ENCODE peak calls at places on chromosomes 6 and 20, in ten cellular contexts. One of them, this sample, is unnamed.

GRCh38 chr6:105609375-105609991 is 206.6 kb upstream of the PREP start:
- DNase-seq in M059J: peak; percentile 97
- DNase-seq in effector CD8-positive, alpha-beta T cell: no peak
- DNase-seq in activated T-cell treated with anti-CD3 and anti-CD28 coated beads for 48 hours: no peak
- DNase-seq in AG08396: peak; percentile 43
- DNase-seq in stimulated activated CD8-positive, alpha-beta memory T cell treated with anti-CD3 and anti-CD28 coated beads, Interleukin-2, amount 100 ng/mL, for 48 hours: no peak
- DNase-seq in anterior cingulate cortex: no peak
- DNase-seq in activated gamma-delta T cell treated with Interleukin-2 at 50 U/mL for 16 hours: no peak
- DNase-seq in HCT116: no peak
- DNase-seq in HT1080: peak; percentile 51
- DNase-seq in this sample: no peak

GRCh38 chr6:134537146-134537555 is 219.2 kb upstream of the SGK1 start:
- DNase-seq in HT1080: peak; percentile 100
- DNase-seq in M059J: peak; percentile 100
- DNase-seq in AG08396: peak; percentile 68
- DNase-seq in stimulated activated CD8-positive, alpha-beta memory T cell treated with anti-CD3 and anti-CD28 coated beads, Interleukin-2, amount 100 ng/mL, for 48 hours: no peak
- DNase-seq in activated T-cell treated with anti-CD3 and anti-CD28 coated beads for 48 hours: no peak
- DNase-seq in HCT116: peak; percentile 92
- DNase-seq in activated gamma-delta T cell treated with Interleukin-2 at 50 U/mL for 16 hours: no peak
- DNase-seq in anterior cingulate cortex: no peak
- DNase-seq in effector CD8-positive, alpha-beta T cell: no peak
- DNase-seq in this sample: no peak

GRCh38 chr6:52371656-52372151 is 9.8 kb downstream of the PAQR8 start:
- DNase-seq in activated T-cell treated with anti-CD3 and anti-CD28 coated beads for 48 hours: no peak
- DNase-seq in activated gamma-delta T cell treated with Interleukin-2 at 50 U/mL for 16 hours: no peak
- DNase-seq in anterior cingulate cortex: no peak
- DNase-seq in HT1080: peak; percentile 1
- DNase-seq in AG08396: no peak
- DNase-seq in effector CD8-positive, alpha-beta T cell: no peak
- DNase-seq in stimulated activated CD8-positive, alpha-beta memory T cell treated with anti-CD3 and anti-CD28 coated beads, Interleukin-2, amount 100 ng/mL, for 48 hours: no peak
- DNase-seq in M059J: no peak
- DNase-seq in HCT116: no peak
- DNase-seq in this sample: no peak

GRCh38 chr6:117929501-117929900 is 22.4 kb downstream of the SLC35F1 start:
- DNase-seq in stimulated activated CD8-positive, alpha-beta memory T cell treated with anti-CD3 and anti-CD28 coated beads, Interleukin-2, amount 100 ng/mL, for 48 hours: no peak
- DNase-seq in HCT116: no peak
- DNase-seq in activated gamma-delta T cell treated with Interleukin-2 at 50 U/mL for 16 hours: no peak
- DNase-seq in effector CD8-positive, alpha-beta T cell: no peak
- DNase-seq in HT1080: no peak
- DNase-seq in activated T-cell treated with anti-CD3 and anti-CD28 coated beads for 48 hours: no peak
- DNase-seq in anterior cingulate cortex: no peak
- DNase-seq in AG08396: no peak
- DNase-seq in M059J: no peak
- DNase-seq in this sample: no peak

GRCh38 chr20:25738198-25738597 is 41.5 kb upstream of the ZNF337 start:
- DNase-seq in activated gamma-delta T cell treated with Interleukin-2 at 50 U/mL for 16 hours: no peak
- DNase-seq in stimulated activated CD8-positive, alpha-beta memory T cell treated with anti-CD3 and anti-CD28 coated beads, Interleukin-2, amount 100 ng/mL, for 48 hours: no peak
- DNase-seq in activated T-cell treated with anti-CD3 and anti-CD28 coated beads for 48 hours: no peak
- DNase-seq in anterior cingulate cortex: no peak
- DNase-seq in effector CD8-positive, alpha-beta T cell: no peak
- DNase-seq in HT1080: peak; percentile 62
- DNase-seq in M059J: peak; percentile 75
- DNase-seq in AG08396: no peak
- DNase-seq in HCT116: no peak
- DNase-seq in this sample: no peak

GRCh38 chr6:163381118-163381751 is 33.3 kb upstream of the QKI start:
- DNase-seq in anterior cingulate cortex: no peak
- DNase-seq in activated T-cell treated with anti-CD3 and anti-CD28 coated beads for 48 hours: no peak
- DNase-seq in HT1080: no peak
- DNase-seq in activated gamma-delta T cell treated with Interleukin-2 at 50 U/mL for 16 hours: no peak
- DNase-seq in AG08396: no peak
- DNase-seq in HCT116: no peak
- DNase-seq in effector CD8-positive, alpha-beta T cell: no peak
- DNase-seq in M059J: no peak
- DNase-seq in stimulated activated CD8-positive, alpha-beta memory T cell treated with anti-CD3 and anti-CD28 coated beads, Interleukin-2, amount 100 ng/mL, for 48 hours: no peak
- DNase-seq in this sample: no peak

GRCh38 chr6:30770592-30770991 is 26.2 kb upstream of the IER3 start:
- DNase-seq in M059J: no peak
- DNase-seq in AG08396: no peak
- DNase-seq in stimulated activated CD8-positive, alpha-beta memory T cell treated with anti-CD3 and anti-CD28 coated beads, Interleukin-2, amount 100 ng/mL, for 48 hours: no peak
- DNase-seq in activated T-cell treated with anti-CD3 and anti-CD28 coated beads for 48 hours: no peak
- DNase-seq in anterior cingulate cortex: no peak
- DNase-seq in HCT116: no peak
- DNase-seq in HT1080: no peak
- DNase-seq in effector CD8-positive, alpha-beta T cell: no peak
- DNase-seq in activated gamma-delta T cell treated with Interleukin-2 at 50 U/mL for 16 hours: no peak
- DNase-seq in this sample: no peak

GRCh38 chr6:107679457-107679856 is 144.7 kb downstream of the SCML4 start:
- DNase-seq in stimulated activated CD8-positive, alpha-beta memory T cell treated with anti-CD3 and anti-CD28 coated beads, Interleukin-2, amount 100 ng/mL, for 48 hours: no peak
- DNase-seq in HT1080: peak; percentile 56
- DNase-seq in M059J: no peak
- DNase-seq in HCT116: no peak
- DNase-seq in anterior cingulate cortex: no peak
- DNase-seq in AG08396: peak; percentile 37
- DNase-seq in activated T-cell treated with anti-CD3 and anti-CD28 coated beads for 48 hours: no peak
- DNase-seq in activated gamma-delta T cell treated with Interleukin-2 at 50 U/mL for 16 hours: no peak
- DNase-seq in effector CD8-positive, alpha-beta T cell: no peak
- DNase-seq in this sample: no peak

GRCh38 chr20:44264287-44264686 is 17.2 kb downstream of the GDAP1L1 start:
- DNase-seq in anterior cingulate cortex: no peak
- DNase-seq in AG08396: no peak
- DNase-seq in activated gamma-delta T cell treated with Interleukin-2 at 50 U/mL for 16 hours: no peak
- DNase-seq in activated T-cell treated with anti-CD3 and anti-CD28 coated beads for 48 hours: no peak
- DNase-seq in stimulated activated CD8-positive, alpha-beta memory T cell treated with anti-CD3 and anti-CD28 coated beads, Interleukin-2, amount 100 ng/mL, for 48 hours: no peak
- DNase-seq in effector CD8-positive, alpha-beta T cell: no peak
- DNase-seq in M059J: peak; percentile 36
- DNase-seq in HCT116: no peak
- DNase-seq in HT1080: no peak
- DNase-seq in this sample: no peak

GRCh38 chr20:51339721-51340450 is 202.6 kb downstream of the NFATC2 start:
- DNase-seq in anterior cingulate cortex: no peak
- DNase-seq in HT1080: no peak
- DNase-seq in AG08396: no peak
- DNase-seq in stimulated activated CD8-positive, alpha-beta memory T cell treated with anti-CD3 and anti-CD28 coated beads, Interleukin-2, amount 100 ng/mL, for 48 hours: no peak
- DNase-seq in effector CD8-positive, alpha-beta T cell: no peak
- DNase-seq in activated gamma-delta T cell treated with Interleukin-2 at 50 U/mL for 16 hours: no peak
- DNase-seq in M059J: peak; percentile 64
- DNase-seq in HCT116: no peak
- DNase-seq in activated T-cell treated with anti-CD3 and anti-CD28 coated beads for 48 hours: no peak
- DNase-seq in this sample: no peak

GRCh38 chr6:152401978-152402377 is 235.2 kb downstream of the SYNE1 start:
- DNase-seq in HCT116: peak; percentile 29
- DNase-seq in activated gamma-delta T cell treated with Interleukin-2 at 50 U/mL for 16 hours: no peak
- DNase-seq in activated T-cell treated with anti-CD3 and anti-CD28 coated beads for 48 hours: no peak
- DNase-seq in effector CD8-positive, alpha-beta T cell: no peak
- DNase-seq in stimulated activated CD8-positive, alpha-beta memory T cell treated with anti-CD3 and anti-CD28 coated beads, Interleukin-2, amount 100 ng/mL, for 48 hours: no peak
- DNase-seq in HT1080: peak; percentile 88
- DNase-seq in AG08396: peak; percentile 29
- DNase-seq in anterior cingulate cortex: no peak
- DNase-seq in M059J: peak; percentile 92
- DNase-seq in this sample: no peak

GRCh38 chr6:51139841-51140462 is 321.3 kb downstream of the TFAP2B start:
- DNase-seq in AG08396: no peak
- DNase-seq in HCT116: no peak
- DNase-seq in effector CD8-positive, alpha-beta T cell: no peak
- DNase-seq in activated gamma-delta T cell treated with Interleukin-2 at 50 U/mL for 16 hours: no peak
- DNase-seq in stimulated activated CD8-positive, alpha-beta memory T cell treated with anti-CD3 and anti-CD28 coated beads, Interleukin-2, amount 100 ng/mL, for 48 hours: no peak
- DNase-seq in M059J: peak; percentile 58
- DNase-seq in HT1080: no peak
- DNase-seq in anterior cingulate cortex: no peak
- DNase-seq in activated T-cell treated with anti-CD3 and anti-CD28 coated beads for 48 hours: no peak
- DNase-seq in this sample: no peak

GRCh38 chr20:63309261-63310071 is 16.5 kb downstream of the COL20A1 start:
- DNase-seq in HT1080: no peak
- DNase-seq in effector CD8-positive, alpha-beta T cell: no peak
- DNase-seq in HCT116: no peak
- DNase-seq in activated gamma-delta T cell treated with Interleukin-2 at 50 U/mL for 16 hours: no peak
- DNase-seq in anterior cingulate cortex: peak; percentile 23
- DNase-seq in activated T-cell treated with anti-CD3 and anti-CD28 coated beads for 48 hours: peak; percentile 22
- DNase-seq in M059J: no peak
- DNase-seq in stimulated activated CD8-positive, alpha-beta memory T cell treated with anti-CD3 and anti-CD28 coated beads, Interleukin-2, amount 100 ng/mL, for 48 hours: no peak
- DNase-seq in AG08396: peak; percentile 85
- DNase-seq in this sample: no peak

GRCh38 chr6:28985396-28986164 is 19.5 kb downstream of the ZNF311 start:
- DNase-seq in HCT116: peak; percentile 92
- DNase-seq in stimulated activated CD8-positive, alpha-beta memory T cell treated with anti-CD3 and anti-CD28 coated beads, Interleukin-2, amount 100 ng/mL, for 48 hours: no peak
- DNase-seq in HT1080: peak; percentile 96
- DNase-seq in anterior cingulate cortex: peak; percentile 59
- DNase-seq in M059J: peak; percentile 99
- DNase-seq in AG08396: peak; percentile 91
- DNase-seq in effector CD8-positive, alpha-beta T cell: no peak
- DNase-seq in activated gamma-delta T cell treated with Interleukin-2 at 50 U/mL for 16 hours: no peak
- DNase-seq in activated T-cell treated with anti-CD3 and anti-CD28 coated beads for 48 hours: no peak
- DNase-seq in this sample: no peak

GRCh38 chr6:125906158-125906998 is 50.2 kb upstream of the HINT3 start:
- DNase-seq in activated T-cell treated with anti-CD3 and anti-CD28 coated beads for 48 hours: peak; percentile 33
- DNase-seq in effector CD8-positive, alpha-beta T cell: peak; percentile 7
- DNase-seq in HT1080: peak; percentile 10
- DNase-seq in HCT116: peak; percentile 23
- DNase-seq in AG08396: peak; percentile 48
- DNase-seq in M059J: peak; percentile 42
- DNase-seq in activated gamma-delta T cell treated with Interleukin-2 at 50 U/mL for 16 hours: peak; percentile 23
- DNase-seq in anterior cingulate cortex: no peak
- DNase-seq in stimulated activated CD8-positive, alpha-beta memory T cell treated with anti-CD3 and anti-CD28 coated beads, Interleukin-2, amount 100 ng/mL, for 48 hours: no peak
- DNase-seq in this sample: no peak

GRCh38 chr6:165298426-165298825 is 11.0 kb downstream of the C6orf118 start:
- DNase-seq in HCT116: no peak
- DNase-seq in HT1080: peak; percentile 38
- DNase-seq in effector CD8-positive, alpha-beta T cell: no peak
- DNase-seq in activated gamma-delta T cell treated with Interleukin-2 at 50 U/mL for 16 hours: no peak
- DNase-seq in activated T-cell treated with anti-CD3 and anti-CD28 coated beads for 48 hours: no peak
- DNase-seq in M059J: no peak
- DNase-seq in anterior cingulate cortex: no peak
- DNase-seq in AG08396: no peak
- DNase-seq in stimulated activated CD8-positive, alpha-beta memory T cell treated with anti-CD3 and anti-CD28 coated beads, Interleukin-2, amount 100 ng/mL, for 48 hours: no peak
- DNase-seq in this sample: no peak

GRCh38 chr6:147540075-147540474 is 31.6 kb downstream of the SAMD5 start:
- DNase-seq in stimulated activated CD8-positive, alpha-beta memory T cell treated with anti-CD3 and anti-CD28 coated beads, Interleukin-2, amount 100 ng/mL, for 48 hours: no peak
- DNase-seq in M059J: no peak
- DNase-seq in anterior cingulate cortex: no peak
- DNase-seq in activated gamma-delta T cell treated with Interleukin-2 at 50 U/mL for 16 hours: no peak
- DNase-seq in AG08396: no peak
- DNase-seq in HT1080: no peak
- DNase-seq in effector CD8-positive, alpha-beta T cell: no peak
- DNase-seq in HCT116: no peak
- DNase-seq in activated T-cell treated with anti-CD3 and anti-CD28 coated beads for 48 hours: no peak
- DNase-seq in this sample: no peak

GRCh38 chr6:170223718-170224693 is 66.9 kb downstream of the DLL1 start:
- DNase-seq in HCT116: no peak
- DNase-seq in activated T-cell treated with anti-CD3 and anti-CD28 coated beads for 48 hours: no peak
- DNase-seq in HT1080: no peak
- DNase-seq in effector CD8-positive, alpha-beta T cell: no peak
- DNase-seq in M059J: no peak
- DNase-seq in activated gamma-delta T cell treated with Interleukin-2 at 50 U/mL for 16 hours: no peak
- DNase-seq in AG08396: no peak
- DNase-seq in anterior cingulate cortex: no peak
- DNase-seq in stimulated activated CD8-positive, alpha-beta memory T cell treated with anti-CD3 and anti-CD28 coated beads, Interleukin-2, amount 100 ng/mL, for 48 hours: no peak
- DNase-seq in this sample: no peak

GRCh38 chr6:56693988-56694387 is 51.3 kb upstream of the DST start:
- DNase-seq in stimulated activated CD8-positive, alpha-beta memory T cell treated with anti-CD3 and anti-CD28 coated beads, Interleukin-2, amount 100 ng/mL, for 48 hours: no peak
- DNase-seq in effector CD8-positive, alpha-beta T cell: no peak
- DNase-seq in M059J: no peak
- DNase-seq in HCT116: no peak
- DNase-seq in anterior cingulate cortex: no peak
- DNase-seq in activated gamma-delta T cell treated with Interleukin-2 at 50 U/mL for 16 hours: no peak
- DNase-seq in AG08396: no peak
- DNase-seq in activated T-cell treated with anti-CD3 and anti-CD28 coated beads for 48 hours: no peak
- DNase-seq in HT1080: no peak
- DNase-seq in this sample: no peak

GRCh38 chr6:46513533-46513932 is 22.3 kb upstream of the RCAN2 start:
- DNase-seq in AG08396: no peak
- DNase-seq in HCT116: no peak
- DNase-seq in anterior cingulate cortex: no peak
- DNase-seq in activated gamma-delta T cell treated with Interleukin-2 at 50 U/mL for 16 hours: no peak
- DNase-seq in M059J: no peak
- DNase-seq in HT1080: no peak
- DNase-seq in effector CD8-positive, alpha-beta T cell: no peak
- DNase-seq in stimulated activated CD8-positive, alpha-beta memory T cell treated with anti-CD3 and anti-CD28 coated beads, Interleukin-2, amount 100 ng/mL, for 48 hours: no peak
- DNase-seq in activated T-cell treated with anti-CD3 and anti-CD28 coated beads for 48 hours: no peak
- DNase-seq in this sample: no peak

GRCh38 chr20:31857861-31858835 is 12.2 kb downstream of the DUSP15 start:
- DNase-seq in anterior cingulate cortex: no peak
- DNase-seq in stimulated activated CD8-positive, alpha-beta memory T cell treated with anti-CD3 and anti-CD28 coated beads, Interleukin-2, amount 100 ng/mL, for 48 hours: no peak
- DNase-seq in HT1080: no peak
- DNase-seq in activated T-cell treated with anti-CD3 and anti-CD28 coated beads for 48 hours: no peak
- DNase-seq in activated gamma-delta T cell treated with Interleukin-2 at 50 U/mL for 16 hours: no peak
- DNase-seq in M059J: no peak
- DNase-seq in effector CD8-positive, alpha-beta T cell: no peak
- DNase-seq in HCT116: no peak
- DNase-seq in AG08396: no peak
- DNase-seq in this sample: no peak

GRCh38 chr6:159680104-159680503 is 12.9 kb downstream of the SOD2 start:
- DNase-seq in anterior cingulate cortex: no peak
- DNase-seq in stimulated activated CD8-positive, alpha-beta memory T cell treated with anti-CD3 and anti-CD28 coated beads, Interleukin-2, amount 100 ng/mL, for 48 hours: no peak
- DNase-seq in AG08396: no peak
- DNase-seq in activated T-cell treated with anti-CD3 and anti-CD28 coated beads for 48 hours: no peak
- DNase-seq in HT1080: no peak
- DNase-seq in effector CD8-positive, alpha-beta T cell: no peak
- DNase-seq in activated gamma-delta T cell treated with Interleukin-2 at 50 U/mL for 16 hours: no peak
- DNase-seq in M059J: peak; percentile 3
- DNase-seq in HCT116: no peak
- DNase-seq in this sample: no peak

GRCh38 chr6:167450631-167451030 is 125.7 kb downstream of the TTLL2 start:
- DNase-seq in activated T-cell treated with anti-CD3 and anti-CD28 coated beads for 48 hours: no peak
- DNase-seq in HCT116: no peak
- DNase-seq in AG08396: no peak
- DNase-seq in effector CD8-positive, alpha-beta T cell: no peak
- DNase-seq in M059J: no peak
- DNase-seq in activated gamma-delta T cell treated with Interleukin-2 at 50 U/mL for 16 hours: no peak
- DNase-seq in anterior cingulate cortex: no peak
- DNase-seq in stimulated activated CD8-positive, alpha-beta memory T cell treated with anti-CD3 and anti-CD28 coated beads, Interleukin-2, amount 100 ng/mL, for 48 hours: no peak
- DNase-seq in HT1080: no peak
- DNase-seq in this sample: no peak

GRCh38 chr20:59171986-59172385 is 8.4 kb downstream of the ZNF831 start:
- DNase-seq in activated T-cell treated with anti-CD3 and anti-CD28 coated beads for 48 hours: no peak
- DNase-seq in activated gamma-delta T cell treated with Interleukin-2 at 50 U/mL for 16 hours: no peak
- DNase-seq in M059J: no peak
- DNase-seq in anterior cingulate cortex: no peak
- DNase-seq in HT1080: no peak
- DNase-seq in HCT116: no peak
- DNase-seq in effector CD8-positive, alpha-beta T cell: no peak
- DNase-seq in AG08396: no peak
- DNase-seq in stimulated activated CD8-positive, alpha-beta memory T cell treated with anti-CD3 and anti-CD28 coated beads, Interleukin-2, amount 100 ng/mL, for 48 hours: no peak
- DNase-seq in this sample: no peak

GRCh38 chr20:51134405-51134804 is 111.5 kb upstream of the KCNG1 start:
- DNase-seq in M059J: peak; percentile 16
- DNase-seq in HT1080: no peak
- DNase-seq in HCT116: no peak
- DNase-seq in AG08396: no peak
- DNase-seq in activated gamma-delta T cell treated with Interleukin-2 at 50 U/mL for 16 hours: no peak
- DNase-seq in activated T-cell treated with anti-CD3 and anti-CD28 coated beads for 48 hours: no peak
- DNase-seq in stimulated activated CD8-positive, alpha-beta memory T cell treated with anti-CD3 and anti-CD28 coated beads, Interleukin-2, amount 100 ng/mL, for 48 hours: no peak
- DNase-seq in anterior cingulate cortex: no peak
- DNase-seq in effector CD8-positive, alpha-beta T cell: no peak
- DNase-seq in this sample: peak; percentile 27